ENCODE peak calls at places on chromosomes 1 and 21, in seven cellular contexts. One of them, this sample, is unnamed.

GRCh38 chr21:42567181-42567560 is 53.5 kb downstream of the SLC37A1 start:
- DNase-seq in AG04450: no peak
- DNase-seq in astrocyte of the spinal cord: no peak
- DNase-seq in psoas muscle: no peak
- DNase-seq in heart right ventricle: no peak
- DNase-seq in Calu3: no peak
- DNase-seq in ovary: no peak
- DNase-seq in this sample: no peak

GRCh38 chr1:30135729-30136128 is 587.7 kb downstream of the MATN1 start:
- DNase-seq in AG04450: no peak
- DNase-seq in astrocyte of the spinal cord: no peak
- DNase-seq in psoas muscle: no peak
- DNase-seq in heart right ventricle: no peak
- DNase-seq in Calu3: no peak
- DNase-seq in ovary: no peak
- DNase-seq in this sample: no peak

GRCh38 chr1:9291914-9292360 is 757 bp upstream of the SPSB1 start:
- DNase-seq in AG04450: no peak
- DNase-seq in astrocyte of the spinal cord: peak
- DNase-seq in psoas muscle: peak
- DNase-seq in heart right ventricle: peak
- DNase-seq in Calu3: no peak
- DNase-seq in ovary: no peak
- DNase-seq in this sample: peak

GRCh38 chr1:168288311-168289052 is 7.8 kb downstream of the TBX19 start:
- DNase-seq in AG04450: no peak
- DNase-seq in astrocyte of the spinal cord: peak
- DNase-seq in psoas muscle: no peak
- DNase-seq in heart right ventricle: no peak
- DNase-seq in Calu3: no peak
- DNase-seq in ovary: no peak
- DNase-seq in this sample: peak

GRCh38 chr1:228206582-228207351 is 1.1 kb upstream of the OBSCN start:
- DNase-seq in AG04450: no peak
- DNase-seq in astrocyte of the spinal cord: no peak
- DNase-seq in psoas muscle: peak
- DNase-seq in heart right ventricle: no peak
- DNase-seq in Calu3: no peak
- DNase-seq in ovary: no peak
- DNase-seq in this sample: no peak

GRCh38 chr1:18949689-18950414 is 6.6 kb downstream of the IFFO2 start:
- DNase-seq in AG04450: no peak
- DNase-seq in astrocyte of the spinal cord: peak
- DNase-seq in psoas muscle: peak
- DNase-seq in heart right ventricle: peak
- DNase-seq in Calu3: no peak
- DNase-seq in ovary: no peak
- DNase-seq in this sample: peak

GRCh38 chr1:31642366-31642765 is 2.3 kb downstream of the PEF1 start:
- DNase-seq in AG04450: no peak
- DNase-seq in astrocyte of the spinal cord: no peak
- DNase-seq in psoas muscle: no peak
- DNase-seq in heart right ventricle: no peak
- DNase-seq in Calu3: no peak
- DNase-seq in ovary: no peak
- DNase-seq in this sample: no peak

GRCh38 chr21:45154511-45155508 is 80.4 kb downstream of the ADARB1 start:
- DNase-seq in AG04450: no peak
- DNase-seq in astrocyte of the spinal cord: peak
- DNase-seq in psoas muscle: no peak
- DNase-seq in heart right ventricle: no peak
- DNase-seq in Calu3: no peak
- DNase-seq in ovary: no peak
- DNase-seq in this sample: peak

GRCh38 chr1:2547210-2548067 is 8.7 kb upstream of the TNFRSF14 start:
- DNase-seq in AG04450: no peak
- DNase-seq in astrocyte of the spinal cord: no peak
- DNase-seq in psoas muscle: no peak
- DNase-seq in heart right ventricle: peak
- DNase-seq in Calu3: no peak
- DNase-seq in ovary: no peak
- DNase-seq in this sample: no peak

GRCh38 chr21:33019885-33020557 is 5.7 kb upstream of the OLIG2 start:
- DNase-seq in AG04450: no peak
- DNase-seq in astrocyte of the spinal cord: no peak
- DNase-seq in psoas muscle: no peak
- DNase-seq in heart right ventricle: no peak
- DNase-seq in Calu3: no peak
- DNase-seq in ovary: no peak
- DNase-seq in this sample: no peak

GRCh38 chr1:152189657-152190442 is 30.8 kb upstream of the RPTN start:
- DNase-seq in AG04450: no peak
- DNase-seq in astrocyte of the spinal cord: peak
- DNase-seq in psoas muscle: peak
- DNase-seq in heart right ventricle: peak
- DNase-seq in Calu3: peak
- DNase-seq in ovary: peak
- DNase-seq in this sample: peak

GRCh38 chr1:68723791-68724190 is 226.9 kb upstream of the DEPDC1 start:
- DNase-seq in AG04450: no peak
- DNase-seq in astrocyte of the spinal cord: no peak
- DNase-seq in psoas muscle: no peak
- DNase-seq in heart right ventricle: no peak
- DNase-seq in Calu3: no peak
- DNase-seq in ovary: no peak
- DNase-seq in this sample: no peak

GRCh38 chr1:67441183-67441582 is 11.0 kb upstream of the SERBP1 start:
- DNase-seq in AG04450: no peak
- DNase-seq in astrocyte of the spinal cord: peak
- DNase-seq in psoas muscle: peak
- DNase-seq in heart right ventricle: peak
- DNase-seq in Calu3: peak
- DNase-seq in ovary: peak
- DNase-seq in this sample: peak

GRCh38 chr1:117698398-117699160 is 92.7 kb downstream of the TENT5C start:
- DNase-seq in AG04450: no peak
- DNase-seq in astrocyte of the spinal cord: no peak
- DNase-seq in psoas muscle: peak
- DNase-seq in heart right ventricle: no peak
- DNase-seq in Calu3: no peak
- DNase-seq in ovary: peak
- DNase-seq in this sample: peak

GRCh38 chr1:11062965-11063401 is 3.2 kb upstream of the SRM start:
- DNase-seq in AG04450: no peak
- DNase-seq in astrocyte of the spinal cord: peak
- DNase-seq in psoas muscle: no peak
- DNase-seq in heart right ventricle: no peak
- DNase-seq in Calu3: no peak
- DNase-seq in ovary: no peak
- DNase-seq in this sample: no peak

GRCh38 chr1:162159515-162159914 is 90.0 kb downstream of the NOS1AP start:
- DNase-seq in AG04450: no peak
- DNase-seq in astrocyte of the spinal cord: no peak
- DNase-seq in psoas muscle: no peak
- DNase-seq in heart right ventricle: no peak
- DNase-seq in Calu3: peak
- DNase-seq in ovary: no peak
- DNase-seq in this sample: no peak

GRCh38 chr1:32546611-32547010 is 7.4 kb downstream of the ZBTB8A start:
- DNase-seq in AG04450: no peak
- DNase-seq in astrocyte of the spinal cord: no peak
- DNase-seq in psoas muscle: no peak
- DNase-seq in heart right ventricle: no peak
- DNase-seq in Calu3: no peak
- DNase-seq in ovary: no peak
- DNase-seq in this sample: no peak

GRCh38 chr1:25568834-25569598 is 25.6 kb downstream of the LDLRAP1 start:
- DNase-seq in AG04450: peak
- DNase-seq in astrocyte of the spinal cord: peak
- DNase-seq in psoas muscle: peak
- DNase-seq in heart right ventricle: no peak
- DNase-seq in Calu3: peak
- DNase-seq in ovary: peak
- DNase-seq in this sample: peak

GRCh38 chr1:240515505-240515904 is 96.5 kb downstream of the GREM2 start:
- DNase-seq in AG04450: no peak
- DNase-seq in astrocyte of the spinal cord: peak
- DNase-seq in psoas muscle: no peak
- DNase-seq in heart right ventricle: no peak
- DNase-seq in Calu3: no peak
- DNase-seq in ovary: no peak
- DNase-seq in this sample: peak

GRCh38 chr1:65691152-65691900 is 101.4 kb upstream of the PDE4B start:
- DNase-seq in AG04450: no peak
- DNase-seq in astrocyte of the spinal cord: no peak
- DNase-seq in psoas muscle: no peak
- DNase-seq in heart right ventricle: no peak
- DNase-seq in Calu3: no peak
- DNase-seq in ovary: no peak
- DNase-seq in this sample: no peak

GRCh38 chr1:94428441-94428840 is 10.3 kb downstream of the ABCD3 start:
- DNase-seq in AG04450: no peak
- DNase-seq in astrocyte of the spinal cord: no peak
- DNase-seq in psoas muscle: no peak
- DNase-seq in heart right ventricle: no peak
- DNase-seq in Calu3: no peak
- DNase-seq in ovary: no peak
- DNase-seq in this sample: no peak

GRCh38 chr1:12232221-12232620 is 2.4 kb downstream of the VPS13D start:
- DNase-seq in AG04450: no peak
- DNase-seq in astrocyte of the spinal cord: no peak
- DNase-seq in psoas muscle: peak
- DNase-seq in heart right ventricle: peak
- DNase-seq in Calu3: no peak
- DNase-seq in ovary: no peak
- DNase-seq in this sample: no peak

GRCh38 chr1:88557044-88557443 is 127.0 kb upstream of the PKN2 start:
- DNase-seq in AG04450: no peak
- DNase-seq in astrocyte of the spinal cord: no peak
- DNase-seq in psoas muscle: no peak
- DNase-seq in heart right ventricle: no peak
- DNase-seq in Calu3: no peak
- DNase-seq in ovary: no peak
- DNase-seq in this sample: no peak

GRCh38 chr1:83996175-83996574 is 2.8 kb downstream of the TTLL7 start:
- DNase-seq in AG04450: no peak
- DNase-seq in astrocyte of the spinal cord: no peak
- DNase-seq in psoas muscle: no peak
- DNase-seq in heart right ventricle: no peak
- DNase-seq in Calu3: no peak
- DNase-seq in ovary: no peak
- DNase-seq in this sample: no peak
- TF ChIP-seq CTCF in AG04450: no peak
- TF ChIP-seq CTCF in astrocyte of the spinal cord: no peak
- TF ChIP-seq CTCF in psoas muscle: no peak
- TF ChIP-seq CTCF in heart right ventricle: no peak
- TF ChIP-seq CTCF in Calu3: no peak
- TF ChIP-seq CTCF in ovary: no peak
- TF ChIP-seq CTCF in this sample: no peak

GRCh38 chr1:5342172-5342571 is 650.1 kb downstream of the NPHP4 start:
- DNase-seq in AG04450: no peak
- DNase-seq in astrocyte of the spinal cord: no peak
- DNase-seq in psoas muscle: no peak
- DNase-seq in heart right ventricle: no peak
- DNase-seq in Calu3: no peak
- DNase-seq in ovary: no peak
- DNase-seq in this sample: no peak

GRCh38 chr1:5341471-5341870 is 650.8 kb downstream of the NPHP4 start:
- DNase-seq in AG04450: no peak
- DNase-seq in astrocyte of the spinal cord: no peak
- DNase-seq in psoas muscle: no peak
- DNase-seq in heart right ventricle: no peak
- DNase-seq in Calu3: no peak
- DNase-seq in ovary: no peak
- DNase-seq in this sample: no peak

GRCh38 chr1:5340560-5341130 is 651.6 kb downstream of the NPHP4 start:
- DNase-seq in AG04450: no peak
- DNase-seq in astrocyte of the spinal cord: no peak
- DNase-seq in psoas muscle: no peak
- DNase-seq in heart right ventricle: no peak
- DNase-seq in Calu3: no peak
- DNase-seq in ovary: no peak
- DNase-seq in this sample: no peak

GRCh38 chr1:5343256-5344020 is 648.8 kb downstream of the NPHP4 start:
- DNase-seq in AG04450: no peak
- DNase-seq in astrocyte of the spinal cord: no peak
- DNase-seq in psoas muscle: no peak
- DNase-seq in heart right ventricle: no peak
- DNase-seq in Calu3: no peak
- DNase-seq in ovary: no peak
- DNase-seq in this sample: no peak

GRCh38 chr1:5342830-5343229 is 649.4 kb downstream of the NPHP4 start:
- DNase-seq in AG04450: no peak
- DNase-seq in astrocyte of the spinal cord: no peak
- DNase-seq in psoas muscle: no peak
- DNase-seq in heart right ventricle: no peak
- DNase-seq in Calu3: no peak
- DNase-seq in ovary: no peak
- DNase-seq in this sample: no peak
- TF ChIP-seq CTCF in AG04450: no peak
- TF ChIP-seq CTCF in astrocyte of the spinal cord: no peak
- TF ChIP-seq CTCF in psoas muscle: no peak
- TF ChIP-seq CTCF in heart right ventricle: no peak
- TF ChIP-seq CTCF in Calu3: no peak
- TF ChIP-seq CTCF in ovary: no peak
- TF ChIP-seq CTCF in this sample: no peak

GRCh38 chr1:116574581-116575291 is 3.9 kb upstream of the CD58 start:
- DNase-seq in AG04450: no peak
- DNase-seq in astrocyte of the spinal cord: peak
- DNase-seq in psoas muscle: peak
- DNase-seq in heart right ventricle: peak
- DNase-seq in Calu3: peak
- DNase-seq in ovary: peak
- DNase-seq in this sample: peak
- TF ChIP-seq CTCF in AG04450: peak
- TF ChIP-seq CTCF in astrocyte of the spinal cord: peak
- TF ChIP-seq CTCF in psoas muscle: peak
- TF ChIP-seq CTCF in heart right ventricle: peak
- TF ChIP-seq CTCF in Calu3: peak
- TF ChIP-seq CTCF in ovary: peak
- TF ChIP-seq CTCF in this sample: peak

DNA sequence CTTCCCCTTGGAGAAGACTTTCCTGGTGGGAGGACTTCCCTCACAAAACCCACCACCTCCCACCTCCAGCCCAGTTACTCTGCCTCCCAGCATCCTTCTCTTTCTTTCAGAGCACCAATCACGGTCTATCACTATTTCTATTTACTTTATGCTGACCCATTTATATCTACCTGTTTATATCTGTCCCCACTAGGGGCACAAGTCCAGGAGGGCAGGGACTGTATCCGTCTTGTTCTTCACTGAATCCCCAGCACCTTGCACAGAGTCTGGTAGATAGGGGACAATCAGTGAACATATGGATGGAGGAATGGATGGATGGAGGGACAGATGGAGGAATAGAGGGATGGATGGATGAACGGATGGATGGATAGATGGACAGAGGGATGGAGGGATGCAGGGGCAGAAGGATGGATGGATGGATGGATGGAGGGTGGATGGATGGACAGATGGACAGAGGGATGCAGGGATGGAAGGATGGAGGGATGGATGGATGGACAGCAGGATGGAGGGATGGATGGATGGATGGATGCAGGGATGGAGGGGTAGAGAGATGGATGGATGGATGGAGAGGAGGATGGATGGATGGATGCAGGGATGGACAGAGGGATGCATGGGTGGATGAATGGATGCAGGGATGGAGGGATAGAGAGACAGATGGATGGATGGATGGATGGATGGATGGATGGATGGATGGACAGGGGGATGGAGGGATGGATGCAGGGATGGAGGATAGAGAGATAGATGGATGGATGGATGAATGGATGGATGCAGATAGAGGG is 5.5 kb downstream of the C1QB start:
- DNase-seq in AG04450: no peak
- DNase-seq in astrocyte of the spinal cord: no peak
- DNase-seq in psoas muscle: no peak
- DNase-seq in heart right ventricle: no peak
- DNase-seq in Calu3: no peak
- DNase-seq in ovary: no peak
- DNase-seq in this sample: no peak
- TF ChIP-seq CTCF in AG04450: no peak
- TF ChIP-seq CTCF in astrocyte of the spinal cord: peak
- TF ChIP-seq CTCF in psoas muscle: no peak
- TF ChIP-seq CTCF in heart right ventricle: no peak
- TF ChIP-seq CTCF in Calu3: peak
- TF ChIP-seq CTCF in ovary: no peak
- TF ChIP-seq CTCF in this sample: peak